ENCODE peak calls at places on chromosomes 5 and 9, in five cellular contexts. One of them, this sample, is unnamed.

GRCh38 chr9:118522093-118523028 is 818.2 kb downstream of the TLR4 start:
- DNase-seq in SK-N-SH: peak; percentile 48
- DNase-seq in GM12878: peak; percentile 34
- DNase-seq in K562: peak; percentile 11
- DNase-seq in HepG2: peak; percentile 8
- DNase-seq in this sample: peak; percentile 56

GRCh38 chr5:37723147-37723961 is 116.5 kb downstream of the GDNF start:
- DNase-seq in SK-N-SH: no peak
- DNase-seq in GM12878: no peak
- DNase-seq in K562: peak; percentile 68
- DNase-seq in HepG2: no peak
- DNase-seq in this sample: peak; percentile 52

GRCh38 chr5:179051784-179052183 is 8.4 kb upstream of the ZNF354C start:
- DNase-seq in SK-N-SH: no peak
- DNase-seq in GM12878: no peak
- DNase-seq in K562: no peak
- DNase-seq in HepG2: no peak
- DNase-seq in this sample: no peak

GRCh38 chr5:93325946-93326345 is 255.1 kb downstream of the NR2F1-AS1 start:
- DNase-seq in SK-N-SH: no peak
- DNase-seq in GM12878: no peak
- DNase-seq in K562: no peak
- DNase-seq in HepG2: no peak
- DNase-seq in this sample: no peak

GRCh38 chr9:72384710-72385475 is 19.9 kb upstream of the ZFAND5 start:
- DNase-seq in SK-N-SH: no peak
- DNase-seq in GM12878: no peak
- DNase-seq in K562: no peak
- DNase-seq in HepG2: no peak
- DNase-seq in this sample: no peak

GRCh38 chr5:475704-476101 is 32.7 kb downstream of the EXOC3 start:
- DNase-seq in SK-N-SH: no peak
- DNase-seq in GM12878: no peak
- DNase-seq in K562: no peak
- DNase-seq in HepG2: no peak
- DNase-seq in this sample: no peak

GRCh38 chr9:134216449-134216951 is 52.1 kb upstream of the RNU6ATAC start:
- DNase-seq in SK-N-SH: peak; percentile 14
- DNase-seq in GM12878: no peak
- DNase-seq in K562: no peak
- DNase-seq in HepG2: no peak
- DNase-seq in this sample: no peak

GRCh38 chr5:59893436-59894227 is at the start of gene PDE4D:
- DNase-seq in SK-N-SH: peak; percentile 83
- DNase-seq in GM12878: no peak
- DNase-seq in K562: no peak
- DNase-seq in HepG2: no peak
- DNase-seq in this sample: peak; percentile 67

GRCh38 chr9:134559013-134559412 is 82.6 kb upstream of the COL5A1 start:
- DNase-seq in SK-N-SH: no peak
- DNase-seq in GM12878: no peak
- DNase-seq in K562: no peak
- DNase-seq in HepG2: no peak
- DNase-seq in this sample: no peak

GRCh38 chr9:128216781-128217553 is 13.8 kb downstream of the DNM1 start:
- DNase-seq in SK-N-SH: peak; percentile 24
- DNase-seq in GM12878: no peak
- DNase-seq in K562: no peak
- DNase-seq in HepG2: no peak
- DNase-seq in this sample: no peak

GRCh38 chr5:150658699-150659265 is 2.3 kb upstream of the MYOZ3 start:
- DNase-seq in SK-N-SH: no peak
- DNase-seq in GM12878: no peak
- DNase-seq in K562: no peak
- DNase-seq in HepG2: no peak
- DNase-seq in this sample: no peak

GRCh38 chr9:114016629-114017423 is 61.3 kb downstream of the AMBP start:
- DNase-seq in SK-N-SH: no peak
- DNase-seq in GM12878: no peak
- DNase-seq in K562: no peak
- DNase-seq in HepG2: no peak
- DNase-seq in this sample: no peak

GRCh38 chr9:114014044-114014443 is 64.1 kb downstream of the AMBP start:
- DNase-seq in SK-N-SH: no peak
- DNase-seq in GM12878: no peak
- DNase-seq in K562: no peak
- DNase-seq in HepG2: no peak
- DNase-seq in this sample: no peak

GRCh38 chr9:114016101-114016500 is 62.0 kb downstream of the AMBP start:
- DNase-seq in SK-N-SH: no peak
- DNase-seq in GM12878: no peak
- DNase-seq in K562: no peak
- DNase-seq in HepG2: no peak
- DNase-seq in this sample: no peak

GRCh38 chr9:114015607-114016006 is 62.5 kb downstream of the AMBP start:
- DNase-seq in SK-N-SH: no peak
- DNase-seq in GM12878: no peak
- DNase-seq in K562: no peak
- DNase-seq in HepG2: no peak
- DNase-seq in this sample: no peak

GRCh38 chr9:114017741-114018715 is 60.1 kb downstream of the AMBP start:
- DNase-seq in SK-N-SH: no peak
- DNase-seq in GM12878: no peak
- DNase-seq in K562: no peak
- DNase-seq in HepG2: no peak
- DNase-seq in this sample: no peak
- TF ChIP-seq FOXM1 in SK-N-SH: no peak
- TF ChIP-seq FOXM1 in GM12878: no peak
- TF ChIP-seq FOXM1 in K562: no peak
- TF ChIP-seq FOXM1 in HepG2: no peak
- TF ChIP-seq FOXM1 in this sample: no peak

GRCh38 chr5:170268153-170268689 is 29.4 kb downstream of the LCP2 start:
- DNase-seq in SK-N-SH: no peak
- DNase-seq in GM12878: no peak
- DNase-seq in K562: no peak
- DNase-seq in HepG2: no peak
- DNase-seq in this sample: no peak
- TF ChIP-seq FOXM1 in SK-N-SH: no peak
- TF ChIP-seq FOXM1 in GM12878: no peak
- TF ChIP-seq FOXM1 in K562: no peak
- TF ChIP-seq FOXM1 in HepG2: no peak
- TF ChIP-seq FOXM1 in this sample: no peak

GRCh38 chr5:87113848-87114247 is 153.8 kb upstream of the RASA1 start:
- DNase-seq in SK-N-SH: no peak
- DNase-seq in GM12878: no peak
- DNase-seq in K562: no peak
- DNase-seq in HepG2: no peak
- DNase-seq in this sample: no peak
- TF ChIP-seq FOXM1 in SK-N-SH: peak; percentile 85
- TF ChIP-seq FOXM1 in GM12878: no peak
- TF ChIP-seq FOXM1 in K562: no peak
- TF ChIP-seq FOXM1 in HepG2: no peak
- TF ChIP-seq FOXM1 in this sample: no peak

DNA sequence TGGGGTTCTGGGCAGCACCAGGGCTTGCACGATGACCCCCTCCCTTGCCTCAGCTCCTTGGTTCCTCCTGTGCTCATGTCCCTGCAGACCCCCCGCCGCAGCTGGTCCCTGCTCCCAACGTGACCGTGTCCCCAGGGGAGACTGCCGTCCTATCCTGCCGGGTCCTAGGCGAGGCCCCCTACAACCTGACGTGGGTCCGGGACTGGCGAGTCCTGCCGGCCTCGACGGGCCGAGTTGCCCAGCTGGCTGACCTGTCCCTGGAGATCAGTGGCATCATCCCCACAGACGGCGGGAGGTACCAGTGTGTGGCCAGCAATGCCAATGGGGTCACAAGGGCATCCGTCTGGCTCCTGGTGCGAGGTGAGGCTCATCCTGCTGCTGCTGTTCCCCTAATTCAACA is 39.1 kb downstream of the HMCN2 start:
- DNase-seq in SK-N-SH: no peak
- DNase-seq in GM12878: no peak
- DNase-seq in K562: no peak
- DNase-seq in HepG2: no peak
- DNase-seq in this sample: no peak
- TF ChIP-seq FOXM1 in SK-N-SH: no peak
- TF ChIP-seq FOXM1 in GM12878: no peak
- TF ChIP-seq FOXM1 in K562: no peak
- TF ChIP-seq FOXM1 in HepG2: no peak
- TF ChIP-seq FOXM1 in this sample: no peak

DNA sequence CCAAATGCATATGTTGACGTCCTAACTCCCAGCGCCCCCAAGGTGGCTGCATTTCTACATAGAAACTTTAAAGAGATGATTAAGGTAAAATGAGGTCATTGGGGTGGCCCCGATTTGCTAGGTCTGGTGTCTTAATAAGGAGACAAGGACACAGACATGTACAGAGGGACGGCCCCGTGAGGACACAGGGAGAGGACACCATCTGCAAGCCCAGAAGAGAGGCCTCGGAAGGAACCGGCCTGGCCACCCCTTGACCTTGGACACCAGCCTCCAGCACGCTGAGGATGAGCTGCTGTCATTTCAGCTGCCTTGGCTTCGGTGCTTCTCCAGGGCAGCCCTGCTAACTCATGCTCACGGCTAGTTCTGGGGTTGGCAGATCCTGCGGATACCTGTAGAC is 73.2 kb downstream of the MRPL36 start:
- DNase-seq in SK-N-SH: no peak
- DNase-seq in GM12878: no peak
- DNase-seq in K562: no peak
- DNase-seq in HepG2: no peak
- DNase-seq in this sample: no peak
- TF ChIP-seq FOXM1 in SK-N-SH: no peak
- TF ChIP-seq FOXM1 in GM12878: no peak
- TF ChIP-seq FOXM1 in K562: no peak
- TF ChIP-seq FOXM1 in HepG2: no peak
- TF ChIP-seq FOXM1 in this sample: no peak

GRCh38 chr9:90848866-90849265 is 47.2 kb downstream of the SYK start:
- DNase-seq in SK-N-SH: no peak
- DNase-seq in GM12878: no peak
- DNase-seq in K562: no peak
- DNase-seq in HepG2: no peak
- DNase-seq in this sample: no peak
- TF ChIP-seq FOXM1 in SK-N-SH: no peak
- TF ChIP-seq FOXM1 in GM12878: no peak
- TF ChIP-seq FOXM1 in K562: no peak
- TF ChIP-seq FOXM1 in HepG2: no peak
- TF ChIP-seq FOXM1 in this sample: no peak

DNA sequence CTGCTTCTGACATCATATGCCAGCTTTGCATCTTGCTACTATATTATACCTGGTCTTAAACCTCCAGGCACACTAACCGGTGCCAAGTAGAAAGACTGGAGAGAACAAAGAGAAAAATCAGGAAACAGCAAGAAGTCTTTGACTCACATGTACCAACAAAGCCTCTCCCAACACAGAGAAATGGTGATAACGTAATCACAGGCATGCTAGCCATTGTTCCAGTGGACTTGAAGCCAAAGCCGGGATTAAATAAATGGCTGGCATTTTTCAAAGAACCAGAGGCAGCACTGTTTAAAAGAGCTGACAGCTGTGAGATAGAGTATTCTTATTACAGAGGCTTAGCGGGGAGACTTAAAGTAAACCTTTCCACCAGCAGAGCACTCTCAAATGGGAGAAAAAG is 148.4 kb upstream of the NFIL3 start:
- DNase-seq in SK-N-SH: no peak
- DNase-seq in GM12878: no peak
- DNase-seq in K562: no peak
- DNase-seq in HepG2: no peak
- DNase-seq in this sample: no peak
- TF ChIP-seq FOXM1 in SK-N-SH: no peak
- TF ChIP-seq FOXM1 in GM12878: no peak
- TF ChIP-seq FOXM1 in K562: no peak
- TF ChIP-seq FOXM1 in HepG2: no peak
- TF ChIP-seq FOXM1 in this sample: no peak

GRCh38 chr5:146291421-146292074 is 47.1 kb upstream of the POU4F3 start:
- DNase-seq in SK-N-SH: peak; percentile 56
- DNase-seq in GM12878: no peak
- DNase-seq in K562: peak; percentile 72
- DNase-seq in HepG2: peak; percentile 64
- DNase-seq in this sample: peak; percentile 60
- TF ChIP-seq FOXM1 in SK-N-SH: no peak
- TF ChIP-seq FOXM1 in GM12878: no peak
- TF ChIP-seq FOXM1 in K562: no peak
- TF ChIP-seq FOXM1 in HepG2: no peak
- TF ChIP-seq FOXM1 in this sample: no peak